ENCODE peak calls at places on chromosomes 12 and 14, in four cellular contexts. I is gastrocnemius medialis, W is GM12891, D is body of pancreas. B is an unnamed sample.

GRCh38 chr14:37550511-37550910 is 44.5 kb downstream of the FOXA1 start:
- DNase-seq in I (no peak), W (no peak), D (no peak), B (no peak)

GRCh38 chr12:74145328-74145727 is 392.3 kb upstream of the ATXN7L3B start:
- DNase-seq in I (no peak), W (no peak), D (no peak), B (no peak)

GRCh38 chr12:125533434-125534029 is 468.3 kb downstream of the AACS start:
- DNase-seq in I (no peak), W (peak; percentile 46), D (peak; percentile 28), B (peak; percentile 38)

GRCh38 chr14:23056956-23057756 is at the start of gene CDH24:
- DNase-seq in I (peak; percentile 30), W (peak; percentile 91), D (peak; percentile 73), B (peak; percentile 63)

GRCh38 chr12:18222699-18223098 is 38.6 kb upstream of the PIK3C2G start:
- DNase-seq in I (no peak), W (no peak), D (no peak), B (no peak)

GRCh38 chr12:45591635-45592034 is 137.9 kb upstream of the ARID2 start:
- DNase-seq in I (no peak), W (no peak), D (no peak), B (no peak)

GRCh38 chr12:24695657-24696329 is 253.1 kb downstream of the BCAT1 start:
- DNase-seq in I (no peak), W (no peak), D (no peak), B (no peak)

GRCh38 chr14:24051789-24052655 is at the start of gene CARMIL3:
- DNase-seq in I (no peak), W (peak; percentile 86), D (peak; percentile 69), B (peak; percentile 61)

GRCh38 chr12:26052652-26053051 is 72.2 kb downstream of the BHLHE41 start:
- DNase-seq in I (no peak), W (no peak), D (no peak), B (no peak)

GRCh38 chr12:78191611-78192010 is 360.9 kb downstream of the NAV3 start:
- DNase-seq in I (no peak), W (no peak), D (no peak), B (no peak)

GRCh38 chr12:75712223-75712622 is 200.8 kb upstream of the KRR1 start:
- DNase-seq in I (no peak), W (no peak), D (no peak), B (no peak)

GRCh38 chr12:105031061-105031807 is 45.1 kb downstream of the NOPCHAP1 start:
- DNase-seq in I (no peak), W (no peak), D (no peak), B (no peak)

GRCh38 chr12:71602745-71603577 is 60.7 kb downstream of the ZFC3H1 start:
- DNase-seq in I (no peak), W (no peak), D (no peak), B (no peak)

GRCh38 chr14:74583689-74584434 is 28.2 kb downstream of the LTBP2 start:
- DNase-seq in I (no peak), W (no peak), D (no peak), B (peak; percentile 82)

GRCh38 chr12:53378705-53379388 is 1.1 kb upstream of the SP1 start:
- DNase-seq in I (no peak), W (no peak), D (no peak), B (no peak)

GRCh38 chr12:107684029-107684790 is 1.4 kb upstream of the PWP1 start:
- DNase-seq in I (no peak), W (no peak), D (no peak), B (no peak)

GRCh38 chr12:43282106-43282505 is 269.9 kb downstream of the ADAMTS20 start:
- DNase-seq in I (no peak), W (no peak), D (no peak), B (no peak)

GRCh38 chr14:24072881-24073877 is 1.8 kb downstream of the CPNE6 start:
- DNase-seq in I (no peak), W (no peak), D (no peak), B (no peak)

GRCh38 chr12:65100140-65100539 is 21.0 kb downstream of the WIF1 start:
- DNase-seq in I (no peak), W (no peak), D (no peak), B (no peak)

GRCh38 chr14:22653012-22653621 is 9.0 kb upstream of the OR6J1 start:
- DNase-seq in I (no peak), W (peak; percentile 35), D (peak; percentile 78), B (peak; percentile 43)

GRCh38 chr12:111267171-111267570 is 101.7 kb downstream of the PHETA1 start:
- DNase-seq in I (no peak), W (no peak), D (no peak), B (no peak)

GRCh38 chr12:46926536-46926935 is 100.7 kb upstream of the SLC38A4 start:
- DNase-seq in I (no peak), W (no peak), D (no peak), B (no peak)

GRCh38 chr12:29921307-29921706 is 137.6 kb upstream of the TMTC1 start:
- DNase-seq in I (no peak), W (no peak), D (no peak), B (peak; percentile 22)

GRCh38 chr12:70920251-70920851 is at the start of gene PTPRR:
- DNase-seq in I (no peak), W (no peak), D (peak; percentile 14), B (no peak)

GRCh38 chr14:49971156-49972141 is 78.6 kb downstream of the ARF6 start:
- DNase-seq in I (no peak), W (peak; percentile 29), D (no peak), B (no peak)
- TF ChIP-seq POLR2A in I (no peak), W (peak; percentile 11), D (no peak), B (no peak)

GRCh38 chr12:101877816-101878811 is 734 bp downstream of the DRAM1 start:
- DNase-seq in I (no peak), W (no peak), D (no peak), B (peak; percentile 40)
- TF ChIP-seq POLR2A in I (no peak), W (no peak), D (no peak), B (no peak)

GRCh38 chr14:85293820-85294219 is 236.1 kb upstream of the FLRT2 start:
- DNase-seq in I (no peak), W (no peak), D (no peak), B (no peak)
- TF ChIP-seq POLR2A in I (no peak), W (no peak), D (no peak), B (no peak)

DNA sequence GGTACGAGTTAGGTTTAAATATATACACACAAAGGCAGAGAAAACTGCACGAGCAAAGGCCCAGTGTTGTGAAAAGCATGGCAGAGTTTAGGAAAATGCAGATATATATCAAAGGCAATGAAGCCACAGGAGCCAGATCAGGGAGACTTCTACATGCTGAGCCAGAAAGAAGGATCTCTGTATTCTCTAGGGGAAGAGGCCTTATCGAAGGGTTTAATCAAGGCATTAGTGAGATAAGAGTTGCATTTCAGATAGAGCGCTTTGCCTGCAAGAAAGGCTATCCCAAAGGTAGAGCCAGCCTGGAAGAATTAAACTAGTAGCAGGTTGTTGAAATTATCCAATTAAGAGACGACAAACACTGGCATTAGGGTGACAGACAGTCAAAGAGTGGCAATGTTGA is 7.6 kb downstream of the PTPRO start:
- DNase-seq in I (no peak), W (no peak), D (no peak), B (no peak)
- TF ChIP-seq POLR2A in I (no peak), W (no peak), D (no peak), B (no peak)

DNA sequence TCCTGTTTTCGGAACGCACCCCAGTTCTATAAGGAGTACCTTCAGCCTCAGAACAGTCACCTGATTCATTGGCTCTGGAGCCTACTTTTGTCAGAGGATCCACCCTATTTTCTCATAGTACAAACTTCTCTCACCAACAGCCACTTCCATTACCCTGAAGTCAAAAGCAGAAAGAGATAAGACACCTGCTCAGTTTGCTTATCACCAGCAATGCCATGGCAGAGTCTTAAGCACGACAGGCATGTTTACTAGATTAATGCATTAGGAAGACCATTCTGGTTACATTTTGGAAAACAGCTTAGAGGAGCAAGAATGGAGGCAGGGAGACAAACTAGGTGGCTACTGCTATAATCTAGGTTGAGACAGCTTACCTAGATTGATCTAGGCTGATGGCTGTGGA is 67.7 kb downstream of the GXYLT1 start:
- DNase-seq in I (no peak), W (no peak), D (no peak), B (no peak)
- TF ChIP-seq POLR2A in I (no peak), W (no peak), D (no peak), B (no peak)

GRCh38 chr14:100842799-100843198 is 16.9 kb downstream of the MEG3 start:
- DNase-seq in I (no peak), W (no peak), D (no peak), B (peak; percentile 26)

GRCh38 chr14:100844846-100845245 is 18.9 kb downstream of the MEG3 start:
- DNase-seq in I (no peak), W (no peak), D (no peak), B (no peak)

GRCh38 chr14:100846309-100846859 is 20.5 kb downstream of the MEG3 start:
- DNase-seq in I (no peak), W (no peak), D (no peak), B (no peak)

GRCh38 chr14:100844082-100844408 is 18.1 kb downstream of the MEG3 start:
- DNase-seq in I (no peak), W (no peak), D (no peak), B (no peak)

GRCh38 chr14:100845341-100845740 is 19.4 kb downstream of the MEG3 start:
- DNase-seq in I (no peak), W (no peak), D (no peak), B (no peak)
- TF ChIP-seq POLR2A in I (no peak), W (no peak), D (no peak), B (no peak)

DNA sequence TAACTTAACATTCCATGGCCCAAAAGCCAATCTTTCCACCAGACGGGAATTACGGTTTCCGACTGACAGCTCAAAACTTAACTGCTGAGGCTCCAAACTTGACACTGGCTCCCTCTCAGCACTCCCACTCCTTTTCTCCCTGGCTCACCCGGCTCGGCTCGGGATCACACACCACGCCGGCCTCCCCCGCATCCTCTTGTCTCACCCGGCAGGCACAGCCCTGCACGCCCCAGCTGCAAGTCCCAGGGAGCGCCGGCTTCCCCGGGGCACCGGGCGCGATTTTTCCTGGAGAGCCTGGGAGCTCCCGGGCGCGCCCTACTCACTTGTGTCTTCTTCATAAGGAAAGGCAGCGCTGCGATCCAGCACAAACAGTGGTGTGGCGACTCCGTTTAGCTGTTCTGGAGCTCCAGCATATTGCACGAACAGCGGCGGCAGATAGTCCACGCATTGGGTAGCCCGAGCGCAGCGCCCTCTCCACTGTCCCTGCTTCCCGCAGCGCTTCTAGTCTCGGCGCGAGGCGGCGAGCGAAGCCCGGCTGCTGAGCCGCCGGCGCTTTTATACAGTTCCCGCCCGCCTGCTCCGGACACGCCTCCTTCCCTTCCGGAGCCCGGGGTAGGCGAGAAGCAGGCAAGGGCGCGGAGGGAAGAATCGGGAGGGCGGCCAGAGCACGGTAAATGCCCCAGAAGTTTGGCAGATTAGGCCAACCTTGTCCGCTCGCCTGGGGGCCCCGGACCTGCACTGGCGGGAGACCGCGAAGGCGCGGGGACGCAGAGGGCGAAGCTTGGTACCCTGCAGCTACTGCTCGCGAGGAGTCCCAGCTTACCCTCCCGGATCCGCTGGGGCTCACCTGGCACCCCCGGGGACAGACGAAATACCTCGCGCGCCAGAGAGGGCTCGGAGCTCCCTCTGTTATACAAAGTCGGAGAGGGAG is at the start of gene KITLG:
- DNase-seq in I (peak; percentile 48), W (peak; percentile 35), D (peak; percentile 87), B (peak; percentile 68)
- TF ChIP-seq POLR2A in I (peak; percentile 67), W (no peak), D (peak; percentile 95), B (peak; percentile 98)

GRCh38 chr12:124333724-124334123 is 38.8 kb downstream of the RFLNA start:
- DNase-seq in I (no peak), W (no peak), D (no peak), B (no peak)
- TF ChIP-seq POLR2A in I (no peak), W (no peak), D (no peak), B (no peak)

B was measured in H54.